ENCODE peak calls at places on chromosomes 12 and 14, in six cellular contexts. One of them, this sample, is unnamed.
A peak's percentile ranks its signal among the peaks of the same experiment; 100 is the strongest.

GRCh38 chr14:99515301-99516155 is 34.3 kb downstream of the CCNK start:
- DNase-seq in heart right ventricle: no peak
- DNase-seq in cardiac muscle cell: no peak
- DNase-seq in aorta: peak; percentile 34
- DNase-seq in IMR-90: no peak
- DNase-seq in small intestine: no peak
- DNase-seq in this sample: no peak

GRCh38 chr12:120528861-120529525 is at the start of gene COQ5:
- DNase-seq in aorta: peak; percentile 92
- DNase-seq in cardiac muscle cell: peak; percentile 87
- DNase-seq in IMR-90: peak; percentile 83
- DNase-seq in small intestine: peak; percentile 90
- DNase-seq in heart right ventricle: peak; percentile 94
- DNase-seq in this sample: peak; percentile 89

GRCh38 chr12:104604070-104604994 is 147.6 kb downstream of the CHST11 start:
- DNase-seq in small intestine: peak; percentile 44
- DNase-seq in heart right ventricle: peak; percentile 70
- DNase-seq in IMR-90: peak; percentile 96
- DNase-seq in cardiac muscle cell: peak; percentile 97
- DNase-seq in aorta: peak; percentile 88
- DNase-seq in this sample: peak; percentile 55

GRCh38 chr12:22321620-22322019 is 12.9 kb downstream of the ST8SIA1 start:
- DNase-seq in small intestine: no peak
- DNase-seq in cardiac muscle cell: peak; percentile 42
- DNase-seq in IMR-90: no peak
- DNase-seq in heart right ventricle: no peak
- DNase-seq in aorta: peak; percentile 59
- DNase-seq in this sample: no peak

GRCh38 chr14:81805785-81806184 is 272.1 kb upstream of the SEL1L start:
- DNase-seq in heart right ventricle: no peak
- DNase-seq in small intestine: peak; percentile 18
- DNase-seq in cardiac muscle cell: no peak
- DNase-seq in IMR-90: no peak
- DNase-seq in aorta: no peak
- DNase-seq in this sample: no peak

GRCh38 chr12:40049268-40049667 is 56.6 kb downstream of the SLC2A13 start:
- DNase-seq in small intestine: no peak
- DNase-seq in heart right ventricle: no peak
- DNase-seq in IMR-90: no peak
- DNase-seq in cardiac muscle cell: no peak
- DNase-seq in aorta: no peak
- DNase-seq in this sample: no peak

GRCh38 chr14:61477845-61478438 is 156.6 kb downstream of the PRKCH start:
- DNase-seq in small intestine: peak; percentile 74
- DNase-seq in aorta: peak; percentile 93
- DNase-seq in heart right ventricle: peak; percentile 61
- DNase-seq in IMR-90: peak; percentile 60
- DNase-seq in cardiac muscle cell: peak; percentile 86
- DNase-seq in this sample: no peak

GRCh38 chr12:56616244-56616643 is 13.9 kb downstream of the BAZ2A start:
- DNase-seq in IMR-90: no peak
- DNase-seq in aorta: no peak
- DNase-seq in heart right ventricle: peak; percentile 38
- DNase-seq in cardiac muscle cell: no peak
- DNase-seq in small intestine: no peak
- DNase-seq in this sample: no peak

GRCh38 chr14:98952595-98953325 is 319.2 kb downstream of the BCL11B start:
- DNase-seq in cardiac muscle cell: peak; percentile 72
- DNase-seq in small intestine: no peak
- DNase-seq in aorta: peak; percentile 73
- DNase-seq in IMR-90: no peak
- DNase-seq in heart right ventricle: no peak
- DNase-seq in this sample: no peak

GRCh38 chr12:6230321-6231110 is 30.3 kb downstream of the CD9 start:
- DNase-seq in IMR-90: no peak
- DNase-seq in small intestine: peak; percentile 76
- DNase-seq in cardiac muscle cell: peak; percentile 60
- DNase-seq in aorta: peak; percentile 85
- DNase-seq in heart right ventricle: peak; percentile 61
- DNase-seq in this sample: no peak

GRCh38 chr14:92686763-92687427 is 61.5 kb downstream of the LGMN start:
- DNase-seq in IMR-90: peak; percentile 43
- DNase-seq in cardiac muscle cell: peak; percentile 78
- DNase-seq in small intestine: peak; percentile 72
- DNase-seq in aorta: peak; percentile 85
- DNase-seq in heart right ventricle: peak; percentile 66
- DNase-seq in this sample: peak; percentile 99

GRCh38 chr14:76956253-76957090 is 72.0 kb downstream of the IRF2BPL start:
- DNase-seq in heart right ventricle: peak; percentile 92
- DNase-seq in IMR-90: peak; percentile 89
- DNase-seq in cardiac muscle cell: peak; percentile 93
- DNase-seq in aorta: peak; percentile 97
- DNase-seq in small intestine: peak; percentile 93
- DNase-seq in this sample: peak; percentile 94

GRCh38 chr14:102584871-102585869 is 7.3 kb upstream of the RCOR1 start:
- DNase-seq in small intestine: peak; percentile 88
- DNase-seq in IMR-90: no peak
- DNase-seq in heart right ventricle: no peak
- DNase-seq in aorta: peak; percentile 35
- DNase-seq in cardiac muscle cell: peak; percentile 84
- DNase-seq in this sample: peak; percentile 85

GRCh38 chr12:101769865-101770264 is 30.6 kb upstream of the SYCP3 start:
- DNase-seq in small intestine: no peak
- DNase-seq in heart right ventricle: no peak
- DNase-seq in cardiac muscle cell: no peak
- DNase-seq in IMR-90: no peak
- DNase-seq in aorta: no peak
- DNase-seq in this sample: no peak

GRCh38 chr12:47802312-47802711 is 17.4 kb downstream of the HDAC7 start:
- DNase-seq in IMR-90: no peak
- DNase-seq in heart right ventricle: no peak
- DNase-seq in aorta: no peak
- DNase-seq in cardiac muscle cell: no peak
- DNase-seq in small intestine: no peak
- DNase-seq in this sample: peak; percentile 85

GRCh38 chr12:5513406-5513805 is 81.5 kb downstream of the NTF3 start:
- DNase-seq in small intestine: no peak
- DNase-seq in heart right ventricle: no peak
- DNase-seq in aorta: no peak
- DNase-seq in cardiac muscle cell: no peak
- DNase-seq in IMR-90: no peak
- DNase-seq in this sample: no peak

GRCh38 chr12:9651265-9651729 is 18.2 kb upstream of the CLEC2D start:
- DNase-seq in small intestine: no peak
- DNase-seq in IMR-90: peak; percentile 67
- DNase-seq in cardiac muscle cell: peak; percentile 76
- DNase-seq in aorta: no peak
- DNase-seq in heart right ventricle: no peak
- DNase-seq in this sample: no peak

GRCh38 chr14:106530423-106531107 is 1004.2 kb downstream of the TMEM121 start:
- DNase-seq in IMR-90: no peak
- DNase-seq in heart right ventricle: no peak
- DNase-seq in small intestine: peak; percentile 18
- DNase-seq in cardiac muscle cell: no peak
- DNase-seq in aorta: no peak
- DNase-seq in this sample: no peak

DNA sequence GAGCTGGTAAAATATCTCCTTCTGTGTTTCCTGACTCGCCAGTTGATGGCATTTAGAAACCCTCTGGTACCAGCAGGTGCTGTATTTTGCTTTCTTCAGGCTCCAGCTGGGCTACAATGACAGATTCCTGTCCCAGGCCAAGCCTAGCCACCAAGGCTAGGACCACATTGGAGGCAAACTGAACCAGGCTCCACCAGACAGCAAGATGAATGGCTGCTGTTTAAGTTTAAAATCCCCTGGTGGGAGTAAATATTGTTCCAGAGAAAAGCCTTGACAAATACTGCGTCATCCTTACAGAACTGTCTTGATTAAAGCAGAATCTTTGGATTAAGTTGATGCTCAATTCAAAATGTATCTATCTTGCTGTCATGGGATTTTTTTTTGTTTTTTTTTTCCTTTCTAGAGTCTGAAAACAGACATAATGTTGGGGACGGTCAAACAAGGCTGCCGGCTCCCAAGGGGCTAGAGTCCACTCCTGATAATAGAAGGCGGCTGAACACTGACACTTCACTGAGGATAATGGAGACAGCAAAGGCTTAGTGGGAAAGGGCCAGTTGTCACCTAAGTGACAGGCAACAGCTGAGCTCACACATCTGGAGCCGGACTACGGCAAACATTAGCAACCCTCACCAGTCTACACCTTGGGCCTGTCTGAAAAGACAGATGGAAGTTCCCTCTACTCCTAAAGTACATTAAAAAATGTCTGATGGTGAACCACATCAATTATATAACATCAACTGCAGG is 1.8 kb downstream of the PRICKLE1 start:
- DNase-seq in heart right ventricle: no peak
- DNase-seq in aorta: no peak
- DNase-seq in IMR-90: peak; percentile 16
- DNase-seq in cardiac muscle cell: peak; percentile 36
- DNase-seq in small intestine: no peak
- DNase-seq in this sample: no peak
- H3K4me3 ChIP-seq in heart right ventricle: peak overlapping the region; percentile 68
- H3K4me3 ChIP-seq in aorta: peak overlapping the region; percentile 63
- H3K4me3 ChIP-seq in IMR-90: peak overlapping the region; percentile 89
- H3K4me3 ChIP-seq in cardiac muscle cell: peak overlapping the region; percentile 87
- H3K4me3 ChIP-seq in small intestine: no peak overlapping the region
- H3K4me3 ChIP-seq in this sample: no peak overlapping the region

GRCh38 chr12:2375871-2376270 is 323.1 kb downstream of the CACNA1C start:
- DNase-seq in cardiac muscle cell: no peak
- DNase-seq in aorta: no peak
- DNase-seq in heart right ventricle: no peak
- DNase-seq in IMR-90: no peak
- DNase-seq in small intestine: no peak
- DNase-seq in this sample: no peak

GRCh38 chr12:2372178-2372577 is 319.4 kb downstream of the CACNA1C start:
- DNase-seq in cardiac muscle cell: no peak
- DNase-seq in heart right ventricle: no peak
- DNase-seq in aorta: no peak
- DNase-seq in small intestine: no peak
- DNase-seq in IMR-90: no peak
- DNase-seq in this sample: no peak

GRCh38 chr12:2374092-2374740 is 321.4 kb downstream of the CACNA1C start:
- DNase-seq in cardiac muscle cell: no peak
- DNase-seq in aorta: no peak
- DNase-seq in small intestine: no peak
- DNase-seq in heart right ventricle: no peak
- DNase-seq in IMR-90: peak; percentile 10
- DNase-seq in this sample: no peak

GRCh38 chr12:2372735-2373134 is 319.9 kb downstream of the CACNA1C start:
- DNase-seq in small intestine: no peak
- DNase-seq in IMR-90: no peak
- DNase-seq in aorta: peak; percentile 77
- DNase-seq in cardiac muscle cell: no peak
- DNase-seq in heart right ventricle: peak; percentile 56
- DNase-seq in this sample: no peak

DNA sequence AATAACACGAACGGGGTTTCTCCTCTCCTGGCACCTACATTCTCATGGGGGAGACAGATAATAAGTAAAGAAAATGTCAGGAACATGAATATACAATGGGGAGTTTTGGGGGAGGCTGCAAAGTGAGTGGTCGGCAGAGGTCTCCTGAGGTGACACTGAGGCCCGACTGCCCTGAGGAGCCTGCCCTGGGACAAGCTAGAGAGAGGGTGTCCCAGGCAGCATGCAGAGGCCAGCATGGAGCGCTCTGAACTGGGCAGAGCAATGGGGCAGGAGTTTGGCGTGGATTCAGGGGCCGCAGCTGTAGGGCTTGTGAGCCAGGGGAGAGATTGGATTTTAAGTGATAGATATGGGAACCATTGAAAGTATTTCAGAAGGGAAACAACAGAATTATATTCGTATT is 320.5 kb downstream of the CACNA1C start:
- DNase-seq in aorta: no peak
- DNase-seq in small intestine: no peak
- DNase-seq in cardiac muscle cell: no peak
- DNase-seq in heart right ventricle: no peak
- DNase-seq in IMR-90: no peak
- DNase-seq in this sample: no peak
- H3K27me3 ChIP-seq in aorta: no peaks in the 10 kb centered on the region
- H3K27me3 ChIP-seq in small intestine: no peaks in the 10 kb centered on the region
- H3K27me3 ChIP-seq in cardiac muscle cell: no peaks in the 10 kb centered on the region
- H3K27me3 ChIP-seq in heart right ventricle: no peaks in the 10 kb centered on the region
- H3K27me3 ChIP-seq in IMR-90: no peaks in the 10 kb centered on the region
- H3K27me3 ChIP-seq in this sample: no peaks in the 10 kb centered on the region

GRCh38 chr12:108788076-108788782 is 56.9 kb upstream of the CORO1C start:
- DNase-seq in small intestine: no peak
- DNase-seq in IMR-90: no peak
- DNase-seq in heart right ventricle: peak; percentile 59
- DNase-seq in aorta: peak; percentile 73
- DNase-seq in cardiac muscle cell: no peak
- DNase-seq in this sample: peak; percentile 30
- H3K36me3 ChIP-seq in small intestine: peaks cover 17% of the 10 kb centered on the region
- H3K36me3 ChIP-seq in IMR-90: peaks cover 79% of the 10 kb centered on the region
- H3K36me3 ChIP-seq in heart right ventricle: peaks cover 77% of the 10 kb centered on the region
- H3K36me3 ChIP-seq in aorta: peaks cover 2% of the 10 kb centered on the region
- H3K36me3 ChIP-seq in cardiac muscle cell: peaks cover 38% of the 10 kb centered on the region
- H3K36me3 ChIP-seq in this sample: peaks cover 8% of the 10 kb centered on the region

GRCh38 chr14:36423430-36423829 is 96.6 kb downstream of the NKX2-1 start:
- DNase-seq in small intestine: no peak
- DNase-seq in aorta: no peak
- DNase-seq in cardiac muscle cell: no peak
- DNase-seq in heart right ventricle: no peak
- DNase-seq in IMR-90: no peak
- DNase-seq in this sample: no peak

GRCh38 chr14:36426113-36426512 is 93.9 kb downstream of the NKX2-1 start:
- DNase-seq in cardiac muscle cell: no peak
- DNase-seq in heart right ventricle: no peak
- DNase-seq in IMR-90: no peak
- DNase-seq in aorta: no peak
- DNase-seq in small intestine: no peak
- DNase-seq in this sample: no peak

GRCh38 chr14:36428350-36428749 is 91.7 kb downstream of the NKX2-1 start:
- DNase-seq in cardiac muscle cell: no peak
- DNase-seq in small intestine: no peak
- DNase-seq in heart right ventricle: no peak
- DNase-seq in aorta: no peak
- DNase-seq in IMR-90: no peak
- DNase-seq in this sample: no peak

GRCh38 chr14:36426836-36427235 is 93.2 kb downstream of the NKX2-1 start:
- DNase-seq in IMR-90: no peak
- DNase-seq in cardiac muscle cell: no peak
- DNase-seq in aorta: no peak
- DNase-seq in heart right ventricle: no peak
- DNase-seq in small intestine: no peak
- DNase-seq in this sample: no peak

DNA sequence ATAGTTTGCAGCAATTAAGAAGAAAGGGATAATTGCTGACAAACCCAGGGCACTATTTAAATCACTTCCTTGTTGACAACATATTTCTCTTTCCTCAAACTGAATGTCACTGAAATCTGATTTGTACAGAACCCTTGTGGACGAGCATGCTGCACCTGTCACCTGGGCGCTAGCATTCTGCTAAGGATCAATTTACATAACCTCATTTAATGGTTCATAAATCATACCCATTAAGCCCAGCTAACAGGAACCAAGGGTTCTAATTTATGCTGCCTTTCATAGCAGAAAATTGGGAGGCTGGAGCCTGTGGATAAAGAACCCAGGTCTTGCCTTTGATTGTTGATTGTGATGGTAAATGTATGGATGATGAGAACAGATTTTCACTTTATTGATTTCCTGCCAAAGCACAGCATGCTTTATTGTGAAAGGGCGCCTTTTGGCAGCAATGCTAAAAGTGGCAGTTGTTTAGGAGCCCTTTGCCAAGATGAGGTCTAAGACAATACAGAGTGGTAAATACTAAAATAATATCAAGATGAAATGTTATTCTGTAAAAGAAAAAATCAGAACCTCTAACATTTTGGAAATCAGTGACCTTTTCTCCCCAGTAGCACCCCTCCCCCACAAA is 95.4 kb downstream of the NKX2-1 start:
- DNase-seq in heart right ventricle: no peak
- DNase-seq in aorta: no peak
- DNase-seq in cardiac muscle cell: no peak
- DNase-seq in small intestine: no peak
- DNase-seq in IMR-90: no peak
- DNase-seq in this sample: no peak
- H3K4me3 ChIP-seq in heart right ventricle: no peak overlapping the region
- H3K4me3 ChIP-seq in aorta: no peak overlapping the region
- H3K4me3 ChIP-seq in cardiac muscle cell: no peak overlapping the region
- H3K4me3 ChIP-seq in small intestine: no peak overlapping the region
- H3K4me3 ChIP-seq in IMR-90: no peak overlapping the region
- H3K4me3 ChIP-seq in this sample: no peak overlapping the region

This sample was measured in H7.